ENCODE peak calls at places on chromosomes 13 and 19, in nine cellular contexts. F is IMR-90; J is KBM-7; L is psoas muscle; Q is activated CD4-positive, alpha-beta T cell treated with anti-CD3 and anti-CD28 coated beads, Interleukin-2, amount 50 U/mL, for 48 hours; Y is iris pigment epithelial cell; N is stimulated activated CD8-positive, alpha-beta memory T cell treated with anti-CD3 and anti-CD28 coated beads, Interleukin-15, amount 100 ng/mL, for 1 hour; V is upper lobe of right lung; P is T-cell. X is an unnamed sample.

GRCh38 chr13:39484506-39485313 is 118.3 kb downstream of the LHFPL6 start:
- DNase-seq in F (peak), J (no peak), L (no peak), Q (no peak), Y (peak), N (no peak), V (no peak), P (no peak), X (no peak)

GRCh38 chr19:11422163-11423068 is 3.3 kb upstream of the RGL3 start:
- DNase-seq in F (no peak), J (no peak), L (peak), Q (peak), Y (peak), N (peak), V (peak), P (peak), X (peak)

GRCh38 chr13:111907341-111907880 is 159.5 kb upstream of the SOX1 start:
- DNase-seq in F (no peak), J (no peak), L (no peak), Q (no peak), Y (no peak), N (no peak), V (no peak), P (no peak), X (no peak)

GRCh38 chr13:76732367-76732766 is 153.8 kb downstream of the KCTD12 start:
- DNase-seq in F (no peak), J (no peak), L (no peak), Q (no peak), Y (no peak), N (no peak), V (no peak), P (no peak), X (no peak)

GRCh38 chr13:30021611-30022010 is 171.2 kb upstream of the UBL3 start:
- DNase-seq in F (peak), J (no peak), L (no peak), Q (no peak), Y (no peak), N (no peak), V (no peak), P (no peak), X (no peak)

GRCh38 chr19:42076375-42076944 is 494 bp downstream of the ZNF574 start:
- DNase-seq in F (no peak), J (peak), L (no peak), Q (peak), Y (no peak), N (no peak), V (no peak), P (no peak), X (no peak)

GRCh38 chr19:10979950-10980349 is 19.1 kb downstream of the SMARCA4 start:
- DNase-seq in F (no peak), J (peak), L (no peak), Q (peak), Y (no peak), N (no peak), V (no peak), P (no peak), X (no peak)

GRCh38 chr19:51501594-51502263 is at the start of gene SIGLEC12:
- DNase-seq in F (no peak), J (peak), L (peak), Q (peak), Y (no peak), N (no peak), V (no peak), P (no peak), X (no peak)

GRCh38 chr13:25177012-25177411 is 4.9 kb upstream of the AMER2 start:
- DNase-seq in F (no peak), J (no peak), L (no peak), Q (no peak), Y (no peak), N (no peak), V (no peak), P (no peak), X (no peak)

GRCh38 chr19:4077800-4078683 is 11.3 kb upstream of the ZBTB7A start:
- DNase-seq in F (no peak), J (peak), L (peak), Q (peak), Y (no peak), N (no peak), V (peak), P (peak), X (peak)

GRCh38 chr19:46904114-46905060 is 43.6 kb downstream of the ARHGAP35 start:
- DNase-seq in F (peak), J (no peak), L (peak), Q (no peak), Y (peak), N (no peak), V (no peak), P (no peak), X (peak)

GRCh38 chr19:5947435-5947834 is 30.5 kb downstream of the RANBP3 start:
- DNase-seq in F (peak), J (no peak), L (peak), Q (no peak), Y (peak), N (no peak), V (peak), P (no peak), X (peak)

GRCh38 chr19:44719262-44719701 is 20.3 kb downstream of the CEACAM16 start:
- DNase-seq in F (no peak), J (no peak), L (no peak), Q (no peak), Y (no peak), N (no peak), V (no peak), P (no peak), X (no peak)

GRCh38 chr19:19628499-19629134 is 597 bp upstream of the LPAR2 start:
- DNase-seq in F (peak), J (no peak), L (no peak), Q (peak), Y (peak), N (no peak), V (peak), P (no peak), X (peak)

GRCh38 chr13:107361666-107362065 is 793.7 kb upstream of the ARGLU1 start:
- DNase-seq in F (peak), J (no peak), L (no peak), Q (no peak), Y (peak), N (no peak), V (no peak), P (no peak), X (no peak)

GRCh38 chr13:26929971-26930730 is 169.6 kb upstream of the GPR12 start:
- DNase-seq in F (peak), J (peak), L (peak), Q (peak), Y (peak), N (peak), V (peak), P (peak), X (no peak)

GRCh38 chr19:547836-548720 is 4.2 kb downstream of the GZMM start:
- DNase-seq in F (no peak), J (no peak), L (no peak), Q (no peak), Y (no peak), N (no peak), V (no peak), P (no peak), X (peak)

GRCh38 chr19:23991170-23991569 is 76.5 kb downstream of the ZNF726 start:
- DNase-seq in F (no peak), J (no peak), L (no peak), Q (no peak), Y (peak), N (no peak), V (no peak), P (no peak), X (no peak)

GRCh38 chr13:48636550-48636949 is 17.2 kb upstream of the CYSLTR2 start:
- DNase-seq in F (peak), J (no peak), L (no peak), Q (no peak), Y (peak), N (no peak), V (no peak), P (no peak), X (no peak)

GRCh38 chr13:27673911-27674310 is 52.2 kb downstream of the POLR1D start:
- DNase-seq in F (no peak), J (no peak), L (no peak), Q (no peak), Y (no peak), N (no peak), V (no peak), P (no peak), X (no peak)

GRCh38 chr13:34779171-34779570 is 162.9 kb upstream of the NBEA start:
- DNase-seq in F (no peak), J (peak), L (no peak), Q (no peak), Y (peak), N (no peak), V (no peak), P (no peak), X (no peak)

GRCh38 chr19:17376935-17377600 is at the start of gene PLVAP:
- DNase-seq in F (no peak), J (peak), L (peak), Q (no peak), Y (no peak), N (no peak), V (no peak), P (no peak), X (peak)

GRCh38 chr13:20927858-20928257 is 25.3 kb upstream of the XPO4 start:
- DNase-seq in F (no peak), J (no peak), L (no peak), Q (no peak), Y (no peak), N (no peak), V (no peak), P (no peak), X (no peak)

GRCh38 chr19:16000024-16000687 is 51.3 kb downstream of the OR10H4 start:
- DNase-seq in F (peak), J (no peak), L (no peak), Q (no peak), Y (no peak), N (no peak), V (no peak), P (no peak), X (no peak)

GRCh38 chr19:47097396-47098217 is 16.0 kb downstream of the ZC3H4 start:
- DNase-seq in F (no peak), J (no peak), L (peak), Q (no peak), Y (no peak), N (no peak), V (no peak), P (no peak), X (peak)

GRCh38 chr13:44523176-44524017 is 52.7 kb downstream of the TSC22D1 start:
- DNase-seq in F (peak), J (no peak), L (no peak), Q (no peak), Y (peak), N (no peak), V (no peak), P (no peak), X (no peak)

GRCh38 chr19:45630463-45630862 is 8.7 kb downstream of the EML2 start:
- DNase-seq in F (peak), J (no peak), L (no peak), Q (no peak), Y (peak), N (no peak), V (no peak), P (no peak), X (no peak)

GRCh38 chr13:23462815-23463559 is 29.5 kb upstream of the SACS start:
- DNase-seq in F (peak), J (no peak), L (no peak), Q (no peak), Y (peak), N (no peak), V (no peak), P (no peak), X (no peak)

GRCh38 chr13:100810991-100811390 is 136.4 kb upstream of the TMTC4 start:
- DNase-seq in F (no peak), J (no peak), L (no peak), Q (no peak), Y (no peak), N (no peak), V (no peak), P (no peak), X (no peak)

X was measured in kidney.